ENCODE peak calls at places on chromosome 2, in five cellular contexts. One of them, this sample, is unnamed.

GRCh38 chr2:231708773-231709635 is 679 bp downstream of the PTMA start:
- DNase-seq in left cardiac atrium: peak
- DNase-seq in NCI-H1092 treated with DMSO at 0.1 percent for 48 hours: no peak
- DNase-seq in foreskin keratinocyte: no peak
- DNase-seq in activated CD8-positive, alpha-beta memory T cell treated with anti-CD3 and anti-CD28 coated beads, Interleukin-2, amount 50 U/mL, for 48 hours: peak
- DNase-seq in this sample: no peak

GRCh38 chr2:85850451-85850850 is 38.3 kb downstream of the ST3GAL5 start:
- DNase-seq in foreskin keratinocyte: no peak
- DNase-seq in left cardiac atrium: no peak
- DNase-seq in NCI-H1092 treated with DMSO at 0.1 percent for 48 hours: no peak
- DNase-seq in activated CD8-positive, alpha-beta memory T cell treated with anti-CD3 and anti-CD28 coated beads, Interleukin-2, amount 50 U/mL, for 48 hours: no peak
- DNase-seq in this sample: no peak

GRCh38 chr2:227876536-227876882 is 5.1 kb downstream of the DAW1 start:
- DNase-seq in NCI-H1092 treated with DMSO at 0.1 percent for 48 hours: no peak
- DNase-seq in activated CD8-positive, alpha-beta memory T cell treated with anti-CD3 and anti-CD28 coated beads, Interleukin-2, amount 50 U/mL, for 48 hours: no peak
- DNase-seq in foreskin keratinocyte: no peak
- DNase-seq in left cardiac atrium: no peak
- DNase-seq in this sample: no peak

GRCh38 chr2:204892506-204893255 is 347.4 kb downstream of the PARD3B start:
- DNase-seq in activated CD8-positive, alpha-beta memory T cell treated with anti-CD3 and anti-CD28 coated beads, Interleukin-2, amount 50 U/mL, for 48 hours: no peak
- DNase-seq in foreskin keratinocyte: peak
- DNase-seq in left cardiac atrium: no peak
- DNase-seq in NCI-H1092 treated with DMSO at 0.1 percent for 48 hours: no peak
- DNase-seq in this sample: no peak

GRCh38 chr2:68558576-68558975 is 84.8 kb upstream of the PROKR1 start:
- DNase-seq in left cardiac atrium: no peak
- DNase-seq in activated CD8-positive, alpha-beta memory T cell treated with anti-CD3 and anti-CD28 coated beads, Interleukin-2, amount 50 U/mL, for 48 hours: no peak
- DNase-seq in foreskin keratinocyte: no peak
- DNase-seq in NCI-H1092 treated with DMSO at 0.1 percent for 48 hours: no peak
- DNase-seq in this sample: no peak

GRCh38 chr2:71711470-71711857 is 258.1 kb downstream of the DYSF start:
- DNase-seq in activated CD8-positive, alpha-beta memory T cell treated with anti-CD3 and anti-CD28 coated beads, Interleukin-2, amount 50 U/mL, for 48 hours: no peak
- DNase-seq in left cardiac atrium: peak
- DNase-seq in NCI-H1092 treated with DMSO at 0.1 percent for 48 hours: no peak
- DNase-seq in foreskin keratinocyte: no peak
- DNase-seq in this sample: no peak

GRCh38 chr2:63399171-63399570 is 189.1 kb downstream of the WDPCP start:
- DNase-seq in left cardiac atrium: no peak
- DNase-seq in NCI-H1092 treated with DMSO at 0.1 percent for 48 hours: peak
- DNase-seq in foreskin keratinocyte: no peak
- DNase-seq in activated CD8-positive, alpha-beta memory T cell treated with anti-CD3 and anti-CD28 coated beads, Interleukin-2, amount 50 U/mL, for 48 hours: no peak
- DNase-seq in this sample: no peak

GRCh38 chr2:130373808-130374365 is 18.0 kb downstream of the PTPN18 start:
- DNase-seq in activated CD8-positive, alpha-beta memory T cell treated with anti-CD3 and anti-CD28 coated beads, Interleukin-2, amount 50 U/mL, for 48 hours: no peak
- DNase-seq in foreskin keratinocyte: no peak
- DNase-seq in left cardiac atrium: peak
- DNase-seq in NCI-H1092 treated with DMSO at 0.1 percent for 48 hours: no peak
- DNase-seq in this sample: no peak

GRCh38 chr2:236894791-236895190 is 190.9 kb upstream of the COPS8 start:
- DNase-seq in activated CD8-positive, alpha-beta memory T cell treated with anti-CD3 and anti-CD28 coated beads, Interleukin-2, amount 50 U/mL, for 48 hours: no peak
- DNase-seq in left cardiac atrium: no peak
- DNase-seq in NCI-H1092 treated with DMSO at 0.1 percent for 48 hours: no peak
- DNase-seq in foreskin keratinocyte: no peak
- DNase-seq in this sample: no peak

GRCh38 chr2:204362603-204363002 is 182.7 kb upstream of the PARD3B start:
- DNase-seq in left cardiac atrium: no peak
- DNase-seq in foreskin keratinocyte: no peak
- DNase-seq in activated CD8-positive, alpha-beta memory T cell treated with anti-CD3 and anti-CD28 coated beads, Interleukin-2, amount 50 U/mL, for 48 hours: no peak
- DNase-seq in NCI-H1092 treated with DMSO at 0.1 percent for 48 hours: no peak
- DNase-seq in this sample: no peak

GRCh38 chr2:171678619-171679018 is 8.7 kb upstream of the DYNC1I2 start:
- DNase-seq in NCI-H1092 treated with DMSO at 0.1 percent for 48 hours: no peak
- DNase-seq in activated CD8-positive, alpha-beta memory T cell treated with anti-CD3 and anti-CD28 coated beads, Interleukin-2, amount 50 U/mL, for 48 hours: no peak
- DNase-seq in foreskin keratinocyte: no peak
- DNase-seq in left cardiac atrium: no peak
- DNase-seq in this sample: no peak